ENCODE peak calls at places on chromosome 6, in nine cellular contexts. K is activated CD4-positive, CD25-positive, alpha-beta regulatory T cell; P is NCI-H2171; F is GM04504; V is endothelial cell; U is GM23248; D is ELF-1; W is dorsolateral prefrontal cortex; T is WTC11. L is an unnamed sample.

GRCh38 chr6:6218246-6219085 is 102.0 kb downstream of the F13A1 start:
- DNase-seq in T (no peak), U (peak; percentile 92), D (no peak), W (no peak), P (no peak), F (peak; percentile 20), K (no peak), V (no peak), L (no peak)

GRCh38 chr6:15479761-15480160 is 183.1 kb downstream of the DTNBP1 start:
- DNase-seq in P (no peak), W (no peak), U (peak; percentile 75), V (no peak), K (no peak), T (no peak), D (no peak), F (no peak), L (no peak)

GRCh38 chr6:27374824-27375612 is 13.5 kb upstream of the ZNF391 start:
- DNase-seq in V (peak; percentile 57), P (peak; percentile 49), U (peak; percentile 72), K (peak; percentile 27), T (peak; percentile 91), W (peak; percentile 87), F (no peak), D (peak; percentile 87), L (peak; percentile 43)

GRCh38 chr6:148291876-148292275 is 50.8 kb upstream of the SASH1 start:
- DNase-seq in V (no peak), F (no peak), U (peak; percentile 34), K (no peak), W (no peak), T (no peak), D (no peak), P (no peak), L (no peak)

GRCh38 chr6:44805239-44805849 is 417.8 kb downstream of the CDC5L start:
- DNase-seq in D (no peak), W (no peak), U (peak; percentile 89), T (no peak), K (no peak), F (peak; percentile 43), V (no peak), P (no peak), L (no peak)

GRCh38 chr6:110646951-110647910 is 168.0 kb downstream of the CDK19 start:
- DNase-seq in D (peak; percentile 52), U (no peak), F (no peak), W (no peak), V (no peak), T (peak; percentile 73), P (no peak), K (no peak), L (no peak)

GRCh38 chr6:41200296-41200900 is 551 bp downstream of the TREML2 start:
- DNase-seq in V (peak; percentile 18), U (peak; percentile 26), D (peak; percentile 21), T (no peak), F (no peak), K (peak; percentile 40), P (no peak), W (no peak), L (no peak)

GRCh38 chr6:5125152-5126006 is 40.2 kb downstream of the PPP1R3G start:
- DNase-seq in U (peak; percentile 35), V (no peak), W (no peak), T (no peak), P (no peak), D (no peak), K (no peak), F (no peak), L (no peak)

GRCh38 chr6:152642578-152643375 is 5.6 kb upstream of the SYNE1 start:
- DNase-seq in D (peak; percentile 87), W (peak; percentile 48), V (peak; percentile 63), T (peak; percentile 79), P (no peak), K (no peak), F (peak; percentile 23), U (peak; percentile 54), L (no peak)

GRCh38 chr6:88730602-88731001 is 232.8 kb downstream of the RNGTT start:
- DNase-seq in U (peak; percentile 39), D (peak; percentile 96), K (no peak), W (no peak), V (no peak), F (no peak), P (no peak), T (peak; percentile 32), L (no peak)

GRCh38 chr6:34174846-34175399 is 29.0 kb upstream of the GRM4 start:
- DNase-seq in T (no peak), U (no peak), F (no peak), V (no peak), D (no peak), W (no peak), K (no peak), P (no peak), L (no peak)

GRCh38 chr6:85690071-85690470 is 47.4 kb upstream of the SYNCRIP start:
- DNase-seq in P (no peak), K (no peak), V (no peak), F (no peak), T (no peak), U (no peak), D (no peak), W (no peak), L (no peak)